ENCODE peak calls at places on chromosomes 11 and 22, in eight cellular contexts. One of them, this sample, is unnamed.

GRCh38 chr11:92226331-92227232 is 2.0 kb downstream of the FAT3 start:
- DNase-seq in left ventricle myocardium inferior: no peak
- DNase-seq in stimulated activated CD4-positive, alpha-beta T cell treated with anti-CD3 and anti-CD28 coated beads, Interleukin-12 subunit alpha, Interleukin-12 subunit beta, amount 100 ng/mL, for 24 hours: no peak
- DNase-seq in NCI-H1048: no peak
- DNase-seq in right lobe of liver: no peak
- DNase-seq in head of caudate nucleus: peak
- DNase-seq in GM03348: peak
- DNase-seq in Kasumi-1: no peak
- DNase-seq in this sample: peak

GRCh38 chr22:22838148-22838786 is 49.3 kb upstream of the IGLL5 start:
- DNase-seq in NCI-H1048: no peak
- DNase-seq in stimulated activated CD4-positive, alpha-beta T cell treated with anti-CD3 and anti-CD28 coated beads, Interleukin-12 subunit alpha, Interleukin-12 subunit beta, amount 100 ng/mL, for 24 hours: no peak
- DNase-seq in Kasumi-1: peak
- DNase-seq in head of caudate nucleus: no peak
- DNase-seq in left ventricle myocardium inferior: no peak
- DNase-seq in right lobe of liver: no peak
- DNase-seq in GM03348: no peak
- DNase-seq in this sample: no peak

GRCh38 chr22:37544955-37545702 is 15.2 kb upstream of the CDC42EP1 start:
- DNase-seq in left ventricle myocardium inferior: peak
- DNase-seq in Kasumi-1: peak
- DNase-seq in head of caudate nucleus: peak
- DNase-seq in stimulated activated CD4-positive, alpha-beta T cell treated with anti-CD3 and anti-CD28 coated beads, Interleukin-12 subunit alpha, Interleukin-12 subunit beta, amount 100 ng/mL, for 24 hours: no peak
- DNase-seq in GM03348: peak
- DNase-seq in right lobe of liver: peak
- DNase-seq in NCI-H1048: no peak
- DNase-seq in this sample: no peak

GRCh38 chr11:94828088-94828487 is 59.9 kb downstream of the AMOTL1 start:
- DNase-seq in stimulated activated CD4-positive, alpha-beta T cell treated with anti-CD3 and anti-CD28 coated beads, Interleukin-12 subunit alpha, Interleukin-12 subunit beta, amount 100 ng/mL, for 24 hours: no peak
- DNase-seq in Kasumi-1: no peak
- DNase-seq in right lobe of liver: no peak
- DNase-seq in left ventricle myocardium inferior: no peak
- DNase-seq in GM03348: no peak
- DNase-seq in NCI-H1048: no peak
- DNase-seq in head of caudate nucleus: no peak
- DNase-seq in this sample: no peak

GRCh38 chr22:37604074-37604473 is 4.6 kb upstream of the GGA1 start:
- DNase-seq in NCI-H1048: no peak
- DNase-seq in stimulated activated CD4-positive, alpha-beta T cell treated with anti-CD3 and anti-CD28 coated beads, Interleukin-12 subunit alpha, Interleukin-12 subunit beta, amount 100 ng/mL, for 24 hours: no peak
- DNase-seq in Kasumi-1: no peak
- DNase-seq in right lobe of liver: no peak
- DNase-seq in GM03348: no peak
- DNase-seq in head of caudate nucleus: no peak
- DNase-seq in left ventricle myocardium inferior: no peak
- DNase-seq in this sample: no peak

GRCh38 chr11:34516247-34517040 is 2.9 kb upstream of the ELF5 start:
- DNase-seq in head of caudate nucleus: no peak
- DNase-seq in Kasumi-1: no peak
- DNase-seq in GM03348: no peak
- DNase-seq in left ventricle myocardium inferior: no peak
- DNase-seq in right lobe of liver: no peak
- DNase-seq in stimulated activated CD4-positive, alpha-beta T cell treated with anti-CD3 and anti-CD28 coated beads, Interleukin-12 subunit alpha, Interleukin-12 subunit beta, amount 100 ng/mL, for 24 hours: no peak
- DNase-seq in NCI-H1048: no peak
- DNase-seq in this sample: no peak

GRCh38 chr11:971731-972365 is 46.2 kb downstream of the AP2A2 start:
- DNase-seq in head of caudate nucleus: peak
- DNase-seq in stimulated activated CD4-positive, alpha-beta T cell treated with anti-CD3 and anti-CD28 coated beads, Interleukin-12 subunit alpha, Interleukin-12 subunit beta, amount 100 ng/mL, for 24 hours: no peak
- DNase-seq in left ventricle myocardium inferior: no peak
- DNase-seq in Kasumi-1: no peak
- DNase-seq in GM03348: no peak
- DNase-seq in right lobe of liver: no peak
- DNase-seq in NCI-H1048: no peak
- DNase-seq in this sample: no peak

GRCh38 chr11:58776891-58777451 is 45.2 kb upstream of the GLYAT start:
- DNase-seq in right lobe of liver: no peak
- DNase-seq in NCI-H1048: no peak
- DNase-seq in GM03348: no peak
- DNase-seq in left ventricle myocardium inferior: no peak
- DNase-seq in stimulated activated CD4-positive, alpha-beta T cell treated with anti-CD3 and anti-CD28 coated beads, Interleukin-12 subunit alpha, Interleukin-12 subunit beta, amount 100 ng/mL, for 24 hours: no peak
- DNase-seq in head of caudate nucleus: no peak
- DNase-seq in Kasumi-1: no peak
- DNase-seq in this sample: no peak

GRCh38 chr11:41861791-41862190 is 402.3 kb upstream of the LRRC4C start:
- DNase-seq in stimulated activated CD4-positive, alpha-beta T cell treated with anti-CD3 and anti-CD28 coated beads, Interleukin-12 subunit alpha, Interleukin-12 subunit beta, amount 100 ng/mL, for 24 hours: no peak
- DNase-seq in left ventricle myocardium inferior: no peak
- DNase-seq in NCI-H1048: no peak
- DNase-seq in head of caudate nucleus: no peak
- DNase-seq in Kasumi-1: no peak
- DNase-seq in right lobe of liver: no peak
- DNase-seq in GM03348: no peak
- DNase-seq in this sample: no peak

GRCh38 chr11:125724125-125724524 is 22.0 kb upstream of the PATE1 start:
- DNase-seq in Kasumi-1: peak
- DNase-seq in head of caudate nucleus: no peak
- DNase-seq in NCI-H1048: no peak
- DNase-seq in right lobe of liver: no peak
- DNase-seq in left ventricle myocardium inferior: no peak
- DNase-seq in stimulated activated CD4-positive, alpha-beta T cell treated with anti-CD3 and anti-CD28 coated beads, Interleukin-12 subunit alpha, Interleukin-12 subunit beta, amount 100 ng/mL, for 24 hours: no peak
- DNase-seq in GM03348: peak
- DNase-seq in this sample: no peak

GRCh38 chr11:19380375-19380774 is 139.6 kb upstream of the E2F8 start:
- DNase-seq in GM03348: peak
- DNase-seq in NCI-H1048: no peak
- DNase-seq in left ventricle myocardium inferior: no peak
- DNase-seq in right lobe of liver: no peak
- DNase-seq in head of caudate nucleus: no peak
- DNase-seq in Kasumi-1: no peak
- DNase-seq in stimulated activated CD4-positive, alpha-beta T cell treated with anti-CD3 and anti-CD28 coated beads, Interleukin-12 subunit alpha, Interleukin-12 subunit beta, amount 100 ng/mL, for 24 hours: no peak
- DNase-seq in this sample: no peak

GRCh38 chr11:19642185-19642591 is 70.4 kb upstream of the NAV2 start:
- DNase-seq in right lobe of liver: no peak
- DNase-seq in Kasumi-1: no peak
- DNase-seq in left ventricle myocardium inferior: peak
- DNase-seq in GM03348: peak
- DNase-seq in stimulated activated CD4-positive, alpha-beta T cell treated with anti-CD3 and anti-CD28 coated beads, Interleukin-12 subunit alpha, Interleukin-12 subunit beta, amount 100 ng/mL, for 24 hours: no peak
- DNase-seq in head of caudate nucleus: no peak
- DNase-seq in NCI-H1048: no peak
- DNase-seq in this sample: no peak

GRCh38 chr11:16511807-16512114 is 155.4 kb upstream of the SOX6 start:
- DNase-seq in head of caudate nucleus: no peak
- DNase-seq in right lobe of liver: no peak
- DNase-seq in left ventricle myocardium inferior: no peak
- DNase-seq in Kasumi-1: no peak
- DNase-seq in stimulated activated CD4-positive, alpha-beta T cell treated with anti-CD3 and anti-CD28 coated beads, Interleukin-12 subunit alpha, Interleukin-12 subunit beta, amount 100 ng/mL, for 24 hours: no peak
- DNase-seq in GM03348: no peak
- DNase-seq in NCI-H1048: no peak
- DNase-seq in this sample: no peak

GRCh38 chr22:19772673-19773469 is 12.3 kb downstream of the TBX1 start:
- DNase-seq in right lobe of liver: peak
- DNase-seq in stimulated activated CD4-positive, alpha-beta T cell treated with anti-CD3 and anti-CD28 coated beads, Interleukin-12 subunit alpha, Interleukin-12 subunit beta, amount 100 ng/mL, for 24 hours: no peak
- DNase-seq in left ventricle myocardium inferior: no peak
- DNase-seq in GM03348: no peak
- DNase-seq in head of caudate nucleus: no peak
- DNase-seq in NCI-H1048: no peak
- DNase-seq in Kasumi-1: peak
- DNase-seq in this sample: no peak

GRCh38 chr22:29231971-29232959 is 26.6 kb downstream of the EMID1 start:
- DNase-seq in NCI-H1048: no peak
- DNase-seq in stimulated activated CD4-positive, alpha-beta T cell treated with anti-CD3 and anti-CD28 coated beads, Interleukin-12 subunit alpha, Interleukin-12 subunit beta, amount 100 ng/mL, for 24 hours: no peak
- DNase-seq in Kasumi-1: no peak
- DNase-seq in right lobe of liver: peak
- DNase-seq in left ventricle myocardium inferior: no peak
- DNase-seq in head of caudate nucleus: no peak
- DNase-seq in GM03348: no peak
- DNase-seq in this sample: no peak

This sample was measured in Ammon's horn.